ENCODE peak calls at places on chromosomes 3 and 15, in ten cellular contexts. G is hepatocyte; I is cardiac muscle cell; S is RWPE2; Z is IMR-90; D is sigmoid colon; Y is neural progenitor cell; K is psoas muscle; A is OCI-LY7; N is CD8-positive, alpha-beta T cell. U is an unnamed sample.

GRCh38 chr3:52281980-52282801 is 3.7 kb upstream of the WDR82 start:
- DNase-seq in S (no peak), Y (no peak), N (peak; percentile 49), A (peak; percentile 18), I (no peak), G (no peak), Z (no peak), K (no peak), D (no peak), U (no peak)

GRCh38 chr3:181838940-181839914 is 127.5 kb downstream of the SOX2 start:
- DNase-seq in D (no peak), I (no peak), A (peak; percentile 81), Y (no peak), Z (no peak), S (no peak), K (no peak), G (no peak), N (no peak), U (no peak)

GRCh38 chr3:25428003-25428861 is at the start of gene RARB:
- DNase-seq in G (peak; percentile 93), N (no peak), Z (peak; percentile 81), A (no peak), S (no peak), D (peak; percentile 92), Y (peak; percentile 73), I (peak; percentile 97), K (peak; percentile 67), U (peak; percentile 88)

GRCh38 chr3:9727743-9728142 is 3.8 kb upstream of the BRPF1 start:
- DNase-seq in I (peak; percentile 67), A (no peak), K (no peak), G (no peak), S (no peak), D (no peak), N (no peak), Y (no peak), Z (peak; percentile 47), U (no peak)

GRCh38 chr3:43782541-43782940 is 91.8 kb downstream of the ABHD5 start:
- DNase-seq in A (no peak), K (no peak), Z (no peak), I (no peak), N (no peak), S (no peak), Y (no peak), G (no peak), D (no peak), U (peak; percentile 26)

GRCh38 chr3:47799733-47800132 is 3.2 kb upstream of the DHX30 start:
- DNase-seq in A (no peak), N (no peak), I (no peak), Y (peak; percentile 60), Z (no peak), K (no peak), S (no peak), D (no peak), G (no peak), U (peak; percentile 78)

GRCh38 chr3:123444023-123444422 is 4.9 kb downstream of the ADCY5 start:
- DNase-seq in D (no peak), G (no peak), K (no peak), A (no peak), Z (no peak), Y (peak; percentile 53), S (no peak), I (peak; percentile 20), N (no peak), U (no peak)

GRCh38 chr3:181623924-181624694 is 87.6 kb upstream of the SOX2 start:
- DNase-seq in Z (no peak), S (peak; percentile 64), G (peak; percentile 22), D (no peak), A (no peak), Y (peak; percentile 15), I (peak; percentile 6), N (no peak), K (no peak), U (no peak)

GRCh38 chr3:168157301-168157700 is 61.6 kb upstream of the GOLIM4 start:
- DNase-seq in D (no peak), G (peak; percentile 10), I (no peak), N (no peak), Y (no peak), S (no peak), K (no peak), A (no peak), Z (no peak), U (no peak)

GRCh38 chr3:43378066-43378935 is 92.0 kb downstream of the SNRK start:
- DNase-seq in Z (peak; percentile 38), K (peak; percentile 45), G (peak; percentile 62), Y (peak; percentile 48), A (peak; percentile 60), I (peak; percentile 44), S (no peak), N (peak; percentile 64), D (no peak), U (peak; percentile 85)

GRCh38 chr3:141276398-141276797 is 44.8 kb downstream of the PXYLP1 start:
- DNase-seq in S (no peak), Y (no peak), G (no peak), I (peak; percentile 49), A (no peak), Z (no peak), K (no peak), D (no peak), N (no peak), U (no peak)

GRCh38 chr15:85825118-85825517 is 30.4 kb upstream of the KLHL25 start:
- DNase-seq in S (no peak), A (no peak), Y (no peak), D (no peak), K (no peak), N (no peak), Z (no peak), G (no peak), I (no peak), U (no peak)

DNA sequence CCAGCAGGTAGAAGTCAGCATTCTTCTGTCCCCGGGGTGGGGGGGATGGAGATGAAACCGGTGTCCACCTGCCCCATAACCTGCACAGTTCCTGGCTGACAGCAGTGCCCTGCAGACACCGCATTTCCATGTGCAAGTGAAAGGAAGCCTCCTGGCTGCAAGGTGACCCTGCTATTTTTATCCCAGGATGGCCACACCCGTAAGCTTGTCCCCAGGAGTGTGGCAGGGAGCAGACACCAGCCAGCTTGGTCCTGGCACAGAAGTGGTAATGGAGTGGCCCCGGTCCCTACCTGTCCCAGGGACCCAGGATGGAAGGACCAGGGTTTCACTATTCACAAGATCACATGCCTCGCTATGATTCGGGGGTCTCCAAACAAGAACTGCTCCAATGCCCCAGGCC is 85.3 kb upstream of the RPL32 start:
- DNase-seq in S (no peak), N (no peak), G (no peak), K (no peak), I (no peak), Y (no peak), Z (no peak), A (no peak), D (no peak), U (no peak)
- H3K4me1 ChIP-seq in S (no peaks in the 10 kb centered on the region), N (no peaks in the 10 kb centered on the region), G (no peaks in the 10 kb centered on the region), K (peaks cover 57% of the 10 kb centered on the region), I (peaks cover 22% of the 10 kb centered on the region), Y (no peaks in the 10 kb centered on the region), Z (peaks cover 2% of the 10 kb centered on the region), A (peaks cover 16% of the 10 kb centered on the region), D (no peaks in the 10 kb centered on the region), U (no peaks in the 10 kb centered on the region)

DNA sequence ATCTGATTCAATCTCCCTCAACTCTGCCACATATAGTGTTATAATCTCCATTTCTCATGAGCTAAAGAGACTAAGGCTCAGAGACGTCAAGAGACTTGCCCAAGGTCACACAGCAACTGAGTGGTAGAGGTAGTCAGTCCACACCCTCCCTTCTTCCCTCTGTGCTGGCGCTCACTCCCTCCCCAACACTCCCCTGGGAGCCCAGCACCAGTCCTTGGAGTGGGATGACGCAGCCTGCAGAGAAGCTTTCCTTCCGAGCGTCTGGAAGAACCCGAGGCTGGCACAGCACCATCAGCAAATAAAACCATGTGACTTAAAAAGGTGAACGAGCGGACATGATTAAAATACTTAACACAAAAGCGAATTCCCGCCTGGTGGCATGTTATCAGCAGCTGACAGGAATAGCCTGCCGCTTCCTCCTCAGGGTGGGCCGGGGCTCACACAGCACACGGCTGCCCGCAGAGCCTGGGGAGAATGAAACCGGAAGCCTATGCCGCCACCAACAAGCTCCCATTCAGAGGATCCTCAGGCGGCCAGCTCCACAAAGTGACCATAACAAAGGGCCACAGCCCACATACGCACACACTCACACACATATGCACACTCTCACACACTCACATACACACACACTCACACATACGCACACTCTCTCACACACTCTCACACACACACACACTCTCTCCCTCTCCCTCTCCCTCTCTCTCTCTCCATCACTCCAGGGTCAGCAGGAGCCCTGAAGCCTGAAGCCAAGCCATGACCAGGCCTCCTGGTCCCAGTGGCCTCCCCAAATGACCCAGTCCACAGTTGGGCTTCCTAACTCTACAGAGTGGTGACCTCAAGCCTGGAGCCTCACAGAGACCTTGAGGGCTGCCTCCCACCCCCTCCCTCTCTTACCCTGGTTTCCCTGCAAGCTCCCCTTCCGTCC is 120.5 kb downstream of the XXYLT1 start:
- DNase-seq in N (peak; percentile 37), D (peak; percentile 93), G (peak; percentile 66), Y (peak; percentile 54), S (no peak), A (peak; percentile 64), I (peak; percentile 93), Z (peak; percentile 81), K (peak; percentile 66), U (peak; percentile 80)
- H3K4me1 ChIP-seq in N (peaks cover 32% of the 10 kb centered on the region), D (no peaks in the 10 kb centered on the region), G (peaks cover 43% of the 10 kb centered on the region), Y (peaks cover 54% of the 10 kb centered on the region), S (peaks cover 28% of the 10 kb centered on the region), A (peaks cover 77% of the 10 kb centered on the region), I (peaks cover 31% of the 10 kb centered on the region), Z (peaks cover 42% of the 10 kb centered on the region), K (peaks cover 23% of the 10 kb centered on the region), U (peaks cover 29% of the 10 kb centered on the region)

DNA sequence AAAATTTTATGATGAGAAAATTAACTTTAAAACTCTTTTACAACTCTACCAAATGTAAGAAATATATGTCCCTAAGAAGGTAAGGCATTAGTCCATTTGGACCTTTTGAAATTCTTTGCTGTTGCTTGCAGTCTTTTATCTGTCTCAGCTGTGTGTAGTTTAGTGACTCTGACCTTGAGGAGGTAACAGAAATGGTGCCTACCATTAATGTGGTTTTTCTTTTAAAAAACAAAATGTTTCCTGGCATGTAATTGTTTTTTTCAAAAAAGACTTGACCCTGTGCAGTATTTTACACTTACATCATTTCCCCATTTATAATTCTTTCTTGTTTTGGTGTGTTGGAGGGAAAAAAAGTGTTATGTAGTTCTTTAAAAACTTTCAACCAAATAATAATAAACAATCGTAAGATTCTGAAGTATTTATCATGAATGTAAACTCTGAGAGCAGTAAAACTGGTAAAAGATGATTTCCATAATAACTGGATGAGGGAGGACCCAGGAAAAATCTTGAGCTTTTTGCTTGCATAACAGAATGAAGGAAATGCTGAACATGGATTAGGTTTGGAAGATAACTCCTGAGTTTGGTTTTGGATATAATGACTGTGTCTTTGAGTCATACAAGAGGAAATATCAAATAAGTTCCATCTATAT is 225.1 kb downstream of the CHST2 start:
- DNase-seq in K (no peak), Y (no peak), N (no peak), G (no peak), D (no peak), S (no peak), Z (no peak), I (no peak), A (no peak), U (no peak)
- H3K4me1 ChIP-seq in K (no peaks in the 10 kb centered on the region), Y (no peaks in the 10 kb centered on the region), N (peaks cover 23% of the 10 kb centered on the region), G (no peaks in the 10 kb centered on the region), D (no peaks in the 10 kb centered on the region), S (no peaks in the 10 kb centered on the region), Z (no peaks in the 10 kb centered on the region), I (no peaks in the 10 kb centered on the region), A (no peaks in the 10 kb centered on the region), U (no peaks in the 10 kb centered on the region)

DNA sequence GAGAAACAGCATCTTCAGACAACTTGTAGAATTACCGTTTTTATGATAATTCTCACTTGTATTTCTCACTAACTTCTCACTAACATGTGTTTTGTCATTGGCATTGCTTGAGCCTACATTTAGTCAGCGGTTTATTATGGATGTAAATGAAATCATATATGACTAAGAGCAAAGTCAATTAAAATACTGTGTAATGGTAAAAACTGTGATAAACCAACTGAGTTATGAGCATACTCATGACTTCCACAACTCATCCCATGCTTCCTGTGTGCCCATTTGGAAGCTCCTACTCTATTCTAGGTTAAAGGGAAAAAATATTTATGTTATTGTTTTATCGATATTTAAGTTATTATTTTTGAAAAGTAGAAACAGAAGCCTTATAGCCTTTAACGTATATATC is 12.8 kb downstream of the PXK start:
- DNase-seq in I (no peak), Y (no peak), K (no peak), A (no peak), N (no peak), G (no peak), S (no peak), D (no peak), Z (no peak), U (no peak)
- H3K4me1 ChIP-seq in I (peaks cover 13% of the 10 kb centered on the region), Y (no peaks in the 10 kb centered on the region), K (peaks cover 2% of the 10 kb centered on the region), A (peaks cover 98% of the 10 kb centered on the region), N (peaks cover 8% of the 10 kb centered on the region), G (peaks cover 9% of the 10 kb centered on the region), S (no peaks in the 10 kb centered on the region), D (peaks cover 2% of the 10 kb centered on the region), Z (peaks cover 16% of the 10 kb centered on the region), U (no peaks in the 10 kb centered on the region)